ENCODE peak calls at places on chromosomes 13 and 19, in seven cellular contexts. One of them, this sample, is unnamed.

GRCh38 chr19:2775556-2776430 is 7.3 kb downstream of the SGTA start:
- DNase-seq in AG10803: peak; percentile 30
- DNase-seq in AG20443: no peak
- DNase-seq in EL: peak; percentile 77
- DNase-seq in KBM-7: peak; percentile 51
- DNase-seq in NCI-H1092: no peak
- DNase-seq in NCI-H446: no peak
- DNase-seq in this sample: no peak

GRCh38 chr19:52270266-52270885 is 989 bp downstream of the ZNF766 start:
- DNase-seq in AG10803: peak; percentile 22
- DNase-seq in AG20443: peak; percentile 59
- DNase-seq in EL: peak; percentile 25
- DNase-seq in KBM-7: peak; percentile 37
- DNase-seq in NCI-H1092: no peak
- DNase-seq in NCI-H446: no peak
- DNase-seq in this sample: no peak

GRCh38 chr19:34969721-34970120 is 5.7 kb upstream of the ZNF792 start:
- DNase-seq in AG10803: no peak
- DNase-seq in AG20443: no peak
- DNase-seq in EL: no peak
- DNase-seq in KBM-7: no peak
- DNase-seq in NCI-H1092: no peak
- DNase-seq in NCI-H446: no peak
- DNase-seq in this sample: no peak

GRCh38 chr19:16542894-16543498 is 759 bp upstream of the CHERP start:
- DNase-seq in AG10803: peak; percentile 6
- DNase-seq in AG20443: no peak
- DNase-seq in EL: peak; percentile 11
- DNase-seq in KBM-7: no peak
- DNase-seq in NCI-H1092: no peak
- DNase-seq in NCI-H446: no peak
- DNase-seq in this sample: peak; percentile 6

GRCh38 chr13:110047511-110047910 is 259.4 kb downstream of the COL4A1 start:
- DNase-seq in AG10803: peak; percentile 22
- DNase-seq in AG20443: no peak
- DNase-seq in EL: no peak
- DNase-seq in KBM-7: peak; percentile 94
- DNase-seq in NCI-H1092: peak; percentile 97
- DNase-seq in NCI-H446: no peak
- DNase-seq in this sample: peak; percentile 97

GRCh38 chr13:97881556-97881955 is 71.9 kb upstream of the IPO5 start:
- DNase-seq in AG10803: no peak
- DNase-seq in AG20443: no peak
- DNase-seq in EL: no peak
- DNase-seq in KBM-7: no peak
- DNase-seq in NCI-H1092: no peak
- DNase-seq in NCI-H446: no peak
- DNase-seq in this sample: no peak

GRCh38 chr19:14381689-14382474 is 638 bp downstream of the ADGRE5 start:
- DNase-seq in AG10803: peak; percentile 69
- DNase-seq in AG20443: peak; percentile 66
- DNase-seq in EL: peak; percentile 40
- DNase-seq in KBM-7: peak; percentile 73
- DNase-seq in NCI-H1092: no peak
- DNase-seq in NCI-H446: no peak
- DNase-seq in this sample: peak; percentile 47

GRCh38 chr19:1512671-1513491 is at the start of gene ADAMTSL5:
- DNase-seq in AG10803: peak; percentile 73
- DNase-seq in AG20443: peak; percentile 89
- DNase-seq in EL: peak; percentile 78
- DNase-seq in KBM-7: peak; percentile 43
- DNase-seq in NCI-H1092: no peak
- DNase-seq in NCI-H446: no peak
- DNase-seq in this sample: peak; percentile 42

GRCh38 chr13:21208755-21209154 is 32.3 kb downstream of the MRPL57 start:
- DNase-seq in AG10803: no peak
- DNase-seq in AG20443: no peak
- DNase-seq in EL: no peak
- DNase-seq in KBM-7: no peak
- DNase-seq in NCI-H1092: no peak
- DNase-seq in NCI-H446: no peak
- DNase-seq in this sample: no peak

GRCh38 chr13:33087091-33087490 is 70.9 kb downstream of the KL start:
- DNase-seq in AG10803: no peak
- DNase-seq in AG20443: no peak
- DNase-seq in EL: peak; percentile 26
- DNase-seq in KBM-7: no peak
- DNase-seq in NCI-H1092: no peak
- DNase-seq in NCI-H446: no peak
- DNase-seq in this sample: no peak

This sample was measured in fibroblast of the aortic adventitia.